ENCODE peak calls at places on chromosomes 12 and 14, in four cellular contexts. P is GM23248, Y is esophagus squamous epithelium, Q is tibial nerve. M is an unnamed sample.

GRCh38 chr14:88985654-88986053 is 161.2 kb downstream of the TTC8 start:
- DNase-seq in P (no peak), Y (no peak), Q (no peak), M (no peak)

GRCh38 chr14:66139432-66139831 is 346.7 kb upstream of the CCDC196 start:
- DNase-seq in P (no peak), Y (no peak), Q (no peak), M (no peak)

GRCh38 chr12:63318933-63319332 is 167.9 kb upstream of the AVPR1A start:
- DNase-seq in P (no peak), Y (no peak), Q (no peak), M (no peak)

GRCh38 chr12:121800694-121801600 is 2.9 kb upstream of the SETD1B start:
- DNase-seq in P (peak; percentile 93), Y (no peak), Q (peak; percentile 57), M (peak; percentile 55)

GRCh38 chr12:6443361-6443983 is 1.3 kb upstream of the CD27 start:
- DNase-seq in P (no peak), Y (no peak), Q (no peak), M (no peak)

GRCh38 chr12:124713041-124713435 is 145.6 kb upstream of the NCOR2 start:
- DNase-seq in P (no peak), Y (no peak), Q (peak; percentile 78), M (no peak)

GRCh38 chr14:23929822-23930294 is 23.7 kb upstream of the DHRS4 start:
- DNase-seq in P (peak; percentile 71), Y (no peak), Q (peak; percentile 97), M (peak; percentile 26)

GRCh38 chr12:95802482-95803264 is 12.1 kb upstream of the NTN4 start:
- DNase-seq in P (peak; percentile 86), Y (no peak), Q (no peak), M (no peak)

GRCh38 chr12:117218149-117218548 is 27.9 kb upstream of the FBXO21 start:
- DNase-seq in P (no peak), Y (no peak), Q (no peak), M (no peak)

GRCh38 chr14:49487238-49487637 is 98.9 kb downstream of the RPS29 start:
- DNase-seq in P (no peak), Y (no peak), Q (no peak), M (no peak)

GRCh38 chr14:104284636-104285482 is 146.5 kb downstream of the KIF26A start:
- DNase-seq in P (no peak), Y (no peak), Q (no peak), M (no peak)

GRCh38 chr12:117662620-117663395 is 301.4 kb upstream of the NOS1 start:
- DNase-seq in P (peak; percentile 37), Y (no peak), Q (no peak), M (no peak)

GRCh38 chr12:131675126-131676080 is 35.5 kb upstream of the SFSWAP start:
- DNase-seq in P (no peak), Y (no peak), Q (no peak), M (no peak)

GRCh38 chr14:92729632-92730358 is 18.6 kb downstream of the LGMN start:
- DNase-seq in P (peak; percentile 63), Y (no peak), Q (no peak), M (no peak)

GRCh38 chr12:60174914-60175313 is 579.1 kb downstream of the SLC16A7 start:
- DNase-seq in P (peak; percentile 39), Y (no peak), Q (no peak), M (no peak)

GRCh38 chr14:101563654-101564443 is 2.6 kb downstream of the DIO3 start:
- DNase-seq in P (no peak), Y (no peak), Q (no peak), M (no peak)

GRCh38 chr12:116592116-116592637 is 33.0 kb downstream of the MAP1LC3B2 start:
- DNase-seq in P (peak; percentile 35), Y (no peak), Q (no peak), M (peak; percentile 35)

GRCh38 chr12:65449400-65449799 is 170.9 kb downstream of the MSRB3 start:
- DNase-seq in P (peak; percentile 67), Y (no peak), Q (no peak), M (no peak)

GRCh38 chr12:95003921-95004272 is 400 bp upstream of the NDUFA12 start:
- DNase-seq in P (no peak), Y (no peak), Q (no peak), M (no peak)

GRCh38 chr14:96039633-96040311 is 610 bp downstream of the C14orf132 start:
- DNase-seq in P (peak; percentile 64), Y (no peak), Q (no peak), M (peak; percentile 29)

GRCh38 chr12:81573228-81573627 is 185.9 kb downstream of the PPFIA2 start:
- DNase-seq in P (peak; percentile 24), Y (no peak), Q (no peak), M (no peak)

GRCh38 chr12:122449317-122449716 is 26.8 kb upstream of the CLIP1 start:
- DNase-seq in P (peak; percentile 91), Y (no peak), Q (no peak), M (no peak)

GRCh38 chr12:84056-84455 is 17.5 kb downstream of the IQSEC3 start:
- DNase-seq in P (no peak), Y (no peak), Q (no peak), M (no peak)

GRCh38 chr14:52000019-52000582 is 10.8 kb downstream of the RTRAF start:
- DNase-seq in P (peak; percentile 73), Y (no peak), Q (no peak), M (no peak)

GRCh38 chr12:92073123-92073522 is 72.5 kb downstream of the BTG1 start:
- DNase-seq in P (no peak), Y (no peak), Q (no peak), M (no peak)

GRCh38 chr12:122099856-122100255 is 21.3 kb downstream of the MLXIP start:
- DNase-seq in P (no peak), Y (no peak), Q (no peak), M (no peak)

GRCh38 chr12:6450091-6450868 is 1.6 kb upstream of the TAPBPL start:
- DNase-seq in P (peak; percentile 34), Y (no peak), Q (no peak), M (no peak)

GRCh38 chr14:95691591-95691990 is 5.4 kb downstream of the TCL1B start:
- DNase-seq in P (no peak), Y (no peak), Q (no peak), M (no peak)

GRCh38 chr12:108518101-108518715 is 3.1 kb downstream of the FICD start:
- DNase-seq in P (no peak), Y (no peak), Q (no peak), M (no peak)

GRCh38 chr14:83664389-83664788 is 1865.6 kb upstream of the FLRT2 start:
- DNase-seq in P (no peak), Y (no peak), Q (no peak), M (no peak)

GRCh38 chr14:74586681-74587362 is 25.2 kb downstream of the LTBP2 start:
- DNase-seq in P (no peak), Y (no peak), Q (no peak), M (no peak)

GRCh38 chr14:96502621-96503251 is 554 bp downstream of the PAPOLA start:
- DNase-seq in P (peak; percentile 68), Y (no peak), Q (peak; percentile 40), M (peak; percentile 66)

GRCh38 chr14:26794731-26795130 is 196.9 kb upstream of the NOVA1 start:
- DNase-seq in P (peak; percentile 70), Y (no peak), Q (no peak), M (no peak)

GRCh38 chr12:100141666-100141997 is 1.0 kb downstream of the BLTP3B start:
- DNase-seq in P (peak; percentile 95), Y (no peak), Q (peak; percentile 67), M (no peak)

GRCh38 chr12:98440165-98440581 is 75.2 kb upstream of the TMPO start:
- DNase-seq in P (peak; percentile 97), Y (no peak), Q (peak; percentile 79), M (peak; percentile 9)

GRCh38 chr12:4796218-4796617 is 76.0 kb downstream of the GALNT8 start:
- DNase-seq in P (no peak), Y (no peak), Q (no peak), M (no peak)

GRCh38 chr12:20194171-20194570 is 174.2 kb upstream of the PDE3A start:
- DNase-seq in P (peak; percentile 57), Y (no peak), Q (no peak), M (no peak)

GRCh38 chr12:124837958-124838803 is 25.5 kb downstream of the SCARB1 start:
- DNase-seq in P (peak; percentile 96), Y (no peak), Q (peak; percentile 80), M (peak; percentile 16)

GRCh38 chr12:53190108-53190729 is 9.5 kb upstream of the CSAD start:
- DNase-seq in P (peak; percentile 91), Y (no peak), Q (peak; percentile 50), M (no peak)

GRCh38 chr12:75360920-75361319 is 26.4 kb downstream of the GLIPR1L1 start:
- DNase-seq in P (no peak), Y (no peak), Q (no peak), M (no peak)
- H3K27ac ChIP-seq in P (no peak overlapping the region), Y (no peak overlapping the region), Q (no peak overlapping the region), M (no peak overlapping the region)

DNA sequence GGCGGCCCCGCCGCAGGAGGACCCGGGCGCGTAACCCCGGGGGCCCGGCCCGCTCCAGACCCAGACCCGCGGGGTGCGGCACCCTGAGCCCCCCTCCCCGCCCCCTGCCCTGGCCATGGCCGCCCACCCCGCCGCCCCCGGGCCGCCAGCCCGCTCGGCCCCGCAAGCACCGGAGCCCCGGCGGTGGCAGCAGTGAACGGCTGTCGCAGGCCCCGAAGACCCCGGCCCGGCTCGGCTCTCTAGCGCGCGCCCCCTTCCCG is 221 bp downstream of the MARCHF9 start:
- DNase-seq in P (no peak), Y (no peak), Q (no peak), M (no peak)
- H3K27ac ChIP-seq in P (no peak overlapping the region), Y (peak overlapping the region; percentile 86), Q (peak overlapping the region; percentile 58), M (no peak overlapping the region)

GRCh38 chr12:80107221-80107620 is 7.9 kb downstream of the OTOGL start:
- DNase-seq in P (peak; percentile 55), Y (no peak), Q (no peak), M (no peak)
- H3K27ac ChIP-seq in P (no peak overlapping the region), Y (no peak overlapping the region), Q (no peak overlapping the region), M (no peak overlapping the region)

DNA sequence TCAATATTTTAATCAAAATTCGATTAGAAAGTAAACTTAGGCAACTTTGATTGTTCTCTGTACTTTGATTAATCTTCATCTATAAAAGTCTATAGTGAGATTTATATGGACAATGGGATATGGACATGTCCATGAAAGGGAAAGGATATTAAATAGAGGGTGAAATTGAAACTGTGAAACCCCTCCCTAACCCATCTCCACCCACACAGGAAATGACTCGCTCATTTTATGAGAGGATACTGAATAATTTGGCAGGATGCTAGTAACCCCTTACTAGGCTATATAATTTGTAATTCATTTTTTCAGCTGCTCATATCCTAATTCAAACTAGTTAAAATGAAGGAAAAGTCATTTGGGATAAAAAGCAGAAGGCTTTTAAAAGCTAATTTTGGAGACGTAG is 328.0 kb upstream of the ATP2B1 start:
- DNase-seq in P (peak; percentile 78), Y (no peak), Q (no peak), M (no peak)
- H3K27ac ChIP-seq in P (peak overlapping the region; percentile 29), Y (no peak overlapping the region), Q (no peak overlapping the region), M (no peak overlapping the region)

GRCh38 chr12:93976024-93976423 is 172.4 kb upstream of the PLXNC1 start:
- DNase-seq in P (no peak), Y (no peak), Q (no peak), M (no peak)
- H3K27ac ChIP-seq in P (no peak overlapping the region), Y (no peak overlapping the region), Q (no peak overlapping the region), M (no peak overlapping the region)

M was measured in caudate nucleus.